ENCODE peak calls at places on chromosomes 13 and 19, in five cellular contexts. One of them, this sample, is unnamed.

GRCh38 chr13:113400621-113401451 is 36.9 kb upstream of the GRTP1 start:
- DNase-seq in lung: no peak
- DNase-seq in HTR-8/SVneo: no peak
- DNase-seq in HT1080: no peak
- DNase-seq in H9: no peak
- DNase-seq in this sample: no peak

GRCh38 chr13:71378992-71379905 is 487.8 kb downstream of the DACH1 start:
- DNase-seq in HTR-8/SVneo: no peak
- DNase-seq in H9: no peak
- DNase-seq in lung: no peak
- DNase-seq in HT1080: peak; percentile 29
- DNase-seq in this sample: no peak

GRCh38 chr13:98888222-98888889 is 89.5 kb downstream of the DOCK9 start:
- DNase-seq in HTR-8/SVneo: no peak
- DNase-seq in lung: no peak
- DNase-seq in HT1080: no peak
- DNase-seq in H9: no peak
- DNase-seq in this sample: no peak

GRCh38 chr13:33937373-33938087 is 119.6 kb downstream of the RFC3 start:
- DNase-seq in H9: no peak
- DNase-seq in HT1080: peak; percentile 26
- DNase-seq in lung: no peak
- DNase-seq in HTR-8/SVneo: no peak
- DNase-seq in this sample: no peak

GRCh38 chr19:39811064-39811463 is 22.9 kb downstream of the DYRK1B start:
- DNase-seq in H9: no peak
- DNase-seq in HTR-8/SVneo: no peak
- DNase-seq in lung: no peak
- DNase-seq in HT1080: no peak
- DNase-seq in this sample: no peak

GRCh38 chr13:31204592-31204991 is 4.8 kb downstream of the B3GLCT start:
- DNase-seq in HTR-8/SVneo: peak; percentile 57
- DNase-seq in H9: no peak
- DNase-seq in lung: no peak
- DNase-seq in HT1080: peak; percentile 83
- DNase-seq in this sample: no peak

GRCh38 chr13:114034481-114034891 is 60.6 kb upstream of the C13orf46 start:
- DNase-seq in HT1080: no peak
- DNase-seq in lung: no peak
- DNase-seq in H9: no peak
- DNase-seq in HTR-8/SVneo: no peak
- DNase-seq in this sample: no peak

GRCh38 chr19:18848860-18849661 is 17.3 kb downstream of the UPF1 start:
- DNase-seq in lung: peak; percentile 71
- DNase-seq in H9: no peak
- DNase-seq in HT1080: no peak
- DNase-seq in HTR-8/SVneo: no peak
- DNase-seq in this sample: no peak

GRCh38 chr13:27171244-27171829 is at the start of gene USP12:
- DNase-seq in lung: no peak
- DNase-seq in HT1080: no peak
- DNase-seq in HTR-8/SVneo: no peak
- DNase-seq in H9: peak; percentile 63
- DNase-seq in this sample: no peak

GRCh38 chr19:7866399-7867091 is 7.6 kb downstream of the PRR36 start:
- DNase-seq in H9: no peak
- DNase-seq in lung: no peak
- DNase-seq in HT1080: no peak
- DNase-seq in HTR-8/SVneo: no peak
- DNase-seq in this sample: no peak

GRCh38 chr19:39104104-39104708 is 20.0 kb downstream of the ACP7 start:
- DNase-seq in lung: no peak
- DNase-seq in HTR-8/SVneo: no peak
- DNase-seq in HT1080: no peak
- DNase-seq in H9: no peak
- DNase-seq in this sample: no peak

GRCh38 chr13:25171170-25171516 is 945 bp downstream of the AMER2 start:
- DNase-seq in lung: no peak
- DNase-seq in H9: no peak
- DNase-seq in HTR-8/SVneo: no peak
- DNase-seq in HT1080: no peak
- DNase-seq in this sample: no peak

GRCh38 chr19:45863840-45864628 is at the start of gene FOXA3:
- DNase-seq in HTR-8/SVneo: no peak
- DNase-seq in lung: no peak
- DNase-seq in H9: peak; percentile 83
- DNase-seq in HT1080: peak; percentile 58
- DNase-seq in this sample: no peak